ENCODE peak calls at places on chromosomes 5 and 9, in nine cellular contexts. One of them, this sample, is unnamed.
A peak's percentile ranks its signal among the peaks of the same experiment; 100 is the strongest.

GRCh38 chr5:137502632-137503031 is 3.5 kb upstream of the SPOCK1 start:
- DNase-seq in WERI-Rb-1: no peak
- DNase-seq in stimulated activated CD8-positive, alpha-beta memory T cell treated with anti-CD3 and anti-CD28 coated beads, Interleukin-7, amount 100 ng/mL, for 4 hours: no peak
- DNase-seq in head of caudate nucleus: no peak
- DNase-seq in stimulated activated CD4-positive, alpha-beta T cell treated with anti-CD3 and anti-CD28 coated beads, Interleukin-1b, Interleukin-23, amount 100 ng/mL, for 4 hours: no peak
- DNase-seq in neuronal stem cell: no peak
- DNase-seq in T follicular helper cell: no peak
- DNase-seq in endothelial cell: no peak
- DNase-seq in psoas muscle: no peak
- DNase-seq in this sample: peak; percentile 54

GRCh38 chr9:93262537-93263310 is 78.8 kb downstream of the WNK2 start:
- DNase-seq in psoas muscle: peak; percentile 69
- DNase-seq in head of caudate nucleus: no peak
- DNase-seq in WERI-Rb-1: no peak
- DNase-seq in neuronal stem cell: no peak
- DNase-seq in stimulated activated CD8-positive, alpha-beta memory T cell treated with anti-CD3 and anti-CD28 coated beads, Interleukin-7, amount 100 ng/mL, for 4 hours: no peak
- DNase-seq in stimulated activated CD4-positive, alpha-beta T cell treated with anti-CD3 and anti-CD28 coated beads, Interleukin-1b, Interleukin-23, amount 100 ng/mL, for 4 hours: no peak
- DNase-seq in endothelial cell: no peak
- DNase-seq in T follicular helper cell: no peak
- DNase-seq in this sample: peak; percentile 9

GRCh38 chr5:96807099-96807654 is 568 bp downstream of the ERAP1 start:
- DNase-seq in neuronal stem cell: peak; percentile 42
- DNase-seq in WERI-Rb-1: peak; percentile 66
- DNase-seq in head of caudate nucleus: peak; percentile 68
- DNase-seq in stimulated activated CD8-positive, alpha-beta memory T cell treated with anti-CD3 and anti-CD28 coated beads, Interleukin-7, amount 100 ng/mL, for 4 hours: peak; percentile 48
- DNase-seq in T follicular helper cell: no peak
- DNase-seq in psoas muscle: peak; percentile 93
- DNase-seq in stimulated activated CD4-positive, alpha-beta T cell treated with anti-CD3 and anti-CD28 coated beads, Interleukin-1b, Interleukin-23, amount 100 ng/mL, for 4 hours: peak; percentile 43
- DNase-seq in endothelial cell: peak; percentile 64
- DNase-seq in this sample: peak; percentile 50

GRCh38 chr5:43592363-43592762 is 10.6 kb upstream of the NNT start:
- DNase-seq in WERI-Rb-1: no peak
- DNase-seq in head of caudate nucleus: no peak
- DNase-seq in psoas muscle: no peak
- DNase-seq in endothelial cell: no peak
- DNase-seq in stimulated activated CD4-positive, alpha-beta T cell treated with anti-CD3 and anti-CD28 coated beads, Interleukin-1b, Interleukin-23, amount 100 ng/mL, for 4 hours: no peak
- DNase-seq in stimulated activated CD8-positive, alpha-beta memory T cell treated with anti-CD3 and anti-CD28 coated beads, Interleukin-7, amount 100 ng/mL, for 4 hours: no peak
- DNase-seq in neuronal stem cell: no peak
- DNase-seq in T follicular helper cell: no peak
- DNase-seq in this sample: no peak

GRCh38 chr5:106849266-106849665 is 821.5 kb downstream of the EFNA5 start:
- DNase-seq in neuronal stem cell: no peak
- DNase-seq in psoas muscle: no peak
- DNase-seq in T follicular helper cell: no peak
- DNase-seq in stimulated activated CD8-positive, alpha-beta memory T cell treated with anti-CD3 and anti-CD28 coated beads, Interleukin-7, amount 100 ng/mL, for 4 hours: no peak
- DNase-seq in endothelial cell: no peak
- DNase-seq in head of caudate nucleus: no peak
- DNase-seq in WERI-Rb-1: no peak
- DNase-seq in stimulated activated CD4-positive, alpha-beta T cell treated with anti-CD3 and anti-CD28 coated beads, Interleukin-1b, Interleukin-23, amount 100 ng/mL, for 4 hours: no peak
- DNase-seq in this sample: no peak

GRCh38 chr9:69218166-69218565 is 44.1 kb downstream of the TJP2 start:
- DNase-seq in WERI-Rb-1: no peak
- DNase-seq in T follicular helper cell: no peak
- DNase-seq in psoas muscle: no peak
- DNase-seq in stimulated activated CD8-positive, alpha-beta memory T cell treated with anti-CD3 and anti-CD28 coated beads, Interleukin-7, amount 100 ng/mL, for 4 hours: no peak
- DNase-seq in endothelial cell: no peak
- DNase-seq in head of caudate nucleus: no peak
- DNase-seq in neuronal stem cell: no peak
- DNase-seq in stimulated activated CD4-positive, alpha-beta T cell treated with anti-CD3 and anti-CD28 coated beads, Interleukin-1b, Interleukin-23, amount 100 ng/mL, for 4 hours: no peak
- DNase-seq in this sample: no peak

GRCh38 chr5:79517601-79518000 is 3.7 kb upstream of the HOMER1 start:
- DNase-seq in WERI-Rb-1: no peak
- DNase-seq in stimulated activated CD8-positive, alpha-beta memory T cell treated with anti-CD3 and anti-CD28 coated beads, Interleukin-7, amount 100 ng/mL, for 4 hours: no peak
- DNase-seq in neuronal stem cell: no peak
- DNase-seq in psoas muscle: no peak
- DNase-seq in endothelial cell: no peak
- DNase-seq in stimulated activated CD4-positive, alpha-beta T cell treated with anti-CD3 and anti-CD28 coated beads, Interleukin-1b, Interleukin-23, amount 100 ng/mL, for 4 hours: no peak
- DNase-seq in T follicular helper cell: no peak
- DNase-seq in head of caudate nucleus: no peak
- DNase-seq in this sample: no peak

GRCh38 chr9:63817622-63818518 is 1467.1 kb downstream of the FOXD4L5 start:
- DNase-seq in endothelial cell: peak; percentile 54
- DNase-seq in stimulated activated CD8-positive, alpha-beta memory T cell treated with anti-CD3 and anti-CD28 coated beads, Interleukin-7, amount 100 ng/mL, for 4 hours: peak; percentile 60
- DNase-seq in WERI-Rb-1: peak; percentile 33
- DNase-seq in T follicular helper cell: peak; percentile 31
- DNase-seq in psoas muscle: peak; percentile 75
- DNase-seq in neuronal stem cell: peak; percentile 37
- DNase-seq in head of caudate nucleus: peak; percentile 74
- DNase-seq in stimulated activated CD4-positive, alpha-beta T cell treated with anti-CD3 and anti-CD28 coated beads, Interleukin-1b, Interleukin-23, amount 100 ng/mL, for 4 hours: peak; percentile 31
- DNase-seq in this sample: peak; percentile 96

GRCh38 chr5:139872052-139872766 is 76.6 kb downstream of the PSD2 start:
- DNase-seq in WERI-Rb-1: peak; percentile 38
- DNase-seq in stimulated activated CD4-positive, alpha-beta T cell treated with anti-CD3 and anti-CD28 coated beads, Interleukin-1b, Interleukin-23, amount 100 ng/mL, for 4 hours: no peak
- DNase-seq in endothelial cell: no peak
- DNase-seq in neuronal stem cell: no peak
- DNase-seq in T follicular helper cell: no peak
- DNase-seq in stimulated activated CD8-positive, alpha-beta memory T cell treated with anti-CD3 and anti-CD28 coated beads, Interleukin-7, amount 100 ng/mL, for 4 hours: no peak
- DNase-seq in head of caudate nucleus: no peak
- DNase-seq in psoas muscle: peak; percentile 39
- DNase-seq in this sample: no peak

GRCh38 chr5:137699291-137700281 is 36.3 kb downstream of the KLHL3 start:
- DNase-seq in stimulated activated CD8-positive, alpha-beta memory T cell treated with anti-CD3 and anti-CD28 coated beads, Interleukin-7, amount 100 ng/mL, for 4 hours: no peak
- DNase-seq in WERI-Rb-1: no peak
- DNase-seq in psoas muscle: no peak
- DNase-seq in head of caudate nucleus: no peak
- DNase-seq in endothelial cell: no peak
- DNase-seq in T follicular helper cell: no peak
- DNase-seq in neuronal stem cell: no peak
- DNase-seq in stimulated activated CD4-positive, alpha-beta T cell treated with anti-CD3 and anti-CD28 coated beads, Interleukin-1b, Interleukin-23, amount 100 ng/mL, for 4 hours: no peak
- DNase-seq in this sample: no peak

GRCh38 chr5:136155769-136156168 is 23.1 kb downstream of the SMAD5 start:
- DNase-seq in neuronal stem cell: no peak
- DNase-seq in stimulated activated CD4-positive, alpha-beta T cell treated with anti-CD3 and anti-CD28 coated beads, Interleukin-1b, Interleukin-23, amount 100 ng/mL, for 4 hours: no peak
- DNase-seq in T follicular helper cell: no peak
- DNase-seq in WERI-Rb-1: no peak
- DNase-seq in head of caudate nucleus: no peak
- DNase-seq in stimulated activated CD8-positive, alpha-beta memory T cell treated with anti-CD3 and anti-CD28 coated beads, Interleukin-7, amount 100 ng/mL, for 4 hours: no peak
- DNase-seq in endothelial cell: no peak
- DNase-seq in psoas muscle: no peak
- DNase-seq in this sample: no peak

GRCh38 chr9:133184971-133185370 is 21.3 kb upstream of the GBGT1 start:
- DNase-seq in endothelial cell: peak; percentile 33
- DNase-seq in stimulated activated CD8-positive, alpha-beta memory T cell treated with anti-CD3 and anti-CD28 coated beads, Interleukin-7, amount 100 ng/mL, for 4 hours: no peak
- DNase-seq in WERI-Rb-1: peak; percentile 66
- DNase-seq in neuronal stem cell: no peak
- DNase-seq in stimulated activated CD4-positive, alpha-beta T cell treated with anti-CD3 and anti-CD28 coated beads, Interleukin-1b, Interleukin-23, amount 100 ng/mL, for 4 hours: no peak
- DNase-seq in psoas muscle: no peak
- DNase-seq in head of caudate nucleus: peak; percentile 45
- DNase-seq in T follicular helper cell: no peak
- DNase-seq in this sample: peak; percentile 35

GRCh38 chr5:6576861-6577501 is 55.9 kb downstream of the NSUN2 start:
- DNase-seq in psoas muscle: peak; percentile 49
- DNase-seq in stimulated activated CD4-positive, alpha-beta T cell treated with anti-CD3 and anti-CD28 coated beads, Interleukin-1b, Interleukin-23, amount 100 ng/mL, for 4 hours: no peak
- DNase-seq in head of caudate nucleus: peak; percentile 43
- DNase-seq in T follicular helper cell: no peak
- DNase-seq in endothelial cell: peak; percentile 33
- DNase-seq in neuronal stem cell: no peak
- DNase-seq in WERI-Rb-1: peak; percentile 74
- DNase-seq in stimulated activated CD8-positive, alpha-beta memory T cell treated with anti-CD3 and anti-CD28 coated beads, Interleukin-7, amount 100 ng/mL, for 4 hours: no peak
- DNase-seq in this sample: peak; percentile 32

GRCh38 chr5:130268489-130268888 is 364.2 kb downstream of the CHSY3 start:
- DNase-seq in T follicular helper cell: no peak
- DNase-seq in psoas muscle: no peak
- DNase-seq in stimulated activated CD8-positive, alpha-beta memory T cell treated with anti-CD3 and anti-CD28 coated beads, Interleukin-7, amount 100 ng/mL, for 4 hours: no peak
- DNase-seq in stimulated activated CD4-positive, alpha-beta T cell treated with anti-CD3 and anti-CD28 coated beads, Interleukin-1b, Interleukin-23, amount 100 ng/mL, for 4 hours: no peak
- DNase-seq in neuronal stem cell: no peak
- DNase-seq in endothelial cell: no peak
- DNase-seq in WERI-Rb-1: no peak
- DNase-seq in head of caudate nucleus: no peak
- DNase-seq in this sample: no peak

GRCh38 chr9:118701985-118702384 is 667.2 kb downstream of the BRINP1 start:
- DNase-seq in T follicular helper cell: no peak
- DNase-seq in psoas muscle: no peak
- DNase-seq in head of caudate nucleus: no peak
- DNase-seq in stimulated activated CD8-positive, alpha-beta memory T cell treated with anti-CD3 and anti-CD28 coated beads, Interleukin-7, amount 100 ng/mL, for 4 hours: no peak
- DNase-seq in neuronal stem cell: no peak
- DNase-seq in endothelial cell: no peak
- DNase-seq in stimulated activated CD4-positive, alpha-beta T cell treated with anti-CD3 and anti-CD28 coated beads, Interleukin-1b, Interleukin-23, amount 100 ng/mL, for 4 hours: no peak
- DNase-seq in WERI-Rb-1: no peak
- DNase-seq in this sample: no peak

GRCh38 chr5:97243352-97243751 is 60.3 kb upstream of the RIOK2 start:
- DNase-seq in head of caudate nucleus: no peak
- DNase-seq in stimulated activated CD4-positive, alpha-beta T cell treated with anti-CD3 and anti-CD28 coated beads, Interleukin-1b, Interleukin-23, amount 100 ng/mL, for 4 hours: no peak
- DNase-seq in stimulated activated CD8-positive, alpha-beta memory T cell treated with anti-CD3 and anti-CD28 coated beads, Interleukin-7, amount 100 ng/mL, for 4 hours: no peak
- DNase-seq in neuronal stem cell: no peak
- DNase-seq in endothelial cell: no peak
- DNase-seq in WERI-Rb-1: no peak
- DNase-seq in T follicular helper cell: no peak
- DNase-seq in psoas muscle: no peak
- DNase-seq in this sample: no peak

GRCh38 chr9:16368425-16369087 is 501.9 kb downstream of the BNC2 start:
- DNase-seq in neuronal stem cell: no peak
- DNase-seq in stimulated activated CD8-positive, alpha-beta memory T cell treated with anti-CD3 and anti-CD28 coated beads, Interleukin-7, amount 100 ng/mL, for 4 hours: no peak
- DNase-seq in stimulated activated CD4-positive, alpha-beta T cell treated with anti-CD3 and anti-CD28 coated beads, Interleukin-1b, Interleukin-23, amount 100 ng/mL, for 4 hours: no peak
- DNase-seq in head of caudate nucleus: no peak
- DNase-seq in WERI-Rb-1: no peak
- DNase-seq in endothelial cell: no peak
- DNase-seq in psoas muscle: no peak
- DNase-seq in T follicular helper cell: no peak
- DNase-seq in this sample: no peak

GRCh38 chr9:129401623-129402340 is 219.1 kb downstream of the C9orf50 start:
- DNase-seq in neuronal stem cell: no peak
- DNase-seq in T follicular helper cell: no peak
- DNase-seq in endothelial cell: no peak
- DNase-seq in stimulated activated CD8-positive, alpha-beta memory T cell treated with anti-CD3 and anti-CD28 coated beads, Interleukin-7, amount 100 ng/mL, for 4 hours: no peak
- DNase-seq in WERI-Rb-1: no peak
- DNase-seq in stimulated activated CD4-positive, alpha-beta T cell treated with anti-CD3 and anti-CD28 coated beads, Interleukin-1b, Interleukin-23, amount 100 ng/mL, for 4 hours: no peak
- DNase-seq in head of caudate nucleus: peak; percentile 40
- DNase-seq in psoas muscle: peak; percentile 48
- DNase-seq in this sample: no peak

GRCh38 chr5:176410486-176411180 is 5.7 kb downstream of the CLTB start:
- DNase-seq in T follicular helper cell: no peak
- DNase-seq in stimulated activated CD8-positive, alpha-beta memory T cell treated with anti-CD3 and anti-CD28 coated beads, Interleukin-7, amount 100 ng/mL, for 4 hours: no peak
- DNase-seq in stimulated activated CD4-positive, alpha-beta T cell treated with anti-CD3 and anti-CD28 coated beads, Interleukin-1b, Interleukin-23, amount 100 ng/mL, for 4 hours: no peak
- DNase-seq in endothelial cell: no peak
- DNase-seq in psoas muscle: no peak
- DNase-seq in head of caudate nucleus: no peak
- DNase-seq in neuronal stem cell: no peak
- DNase-seq in WERI-Rb-1: no peak
- DNase-seq in this sample: no peak

This sample was measured in lower leg skin.